ENCODE peak calls at places on chromosomes 13 and 19, in four cellular contexts. H is IMR-90, I is neuronal stem cell, D is mesenchymal stem cell. A is an unnamed sample.

GRCh38 chr13:31951215-31951678 is 80.3 kb upstream of the FRY start:
- DNase-seq in D (peak; percentile 82), I (no peak), H (peak; percentile 70), A (no peak)

GRCh38 chr13:24694907-24695306 is 14.7 kb downstream of the ATP12A start:
- DNase-seq in I (no peak), D (no peak), H (no peak), A (no peak)

GRCh38 chr19:50333737-50334617 is 4.8 kb upstream of the KCNC3 start:
- DNase-seq in D (peak; percentile 23), I (no peak), H (no peak), A (peak; percentile 67)

GRCh38 chr13:33355470-33355869 is 69.9 kb upstream of the STARD13 start:
- DNase-seq in D (peak; percentile 77), I (no peak), H (peak; percentile 55), A (no peak)

GRCh38 chr13:43085545-43085944 is 62.2 kb downstream of the DNAJC15 start:
- DNase-seq in I (no peak), H (peak; percentile 61), D (peak; percentile 52), A (no peak)

GRCh38 chr13:25927966-25928365 is 123.8 kb downstream of the SHISA2 start:
- DNase-seq in H (no peak), D (no peak), I (no peak), A (no peak)

GRCh38 chr19:35251456-35251855 is 2.7 kb downstream of the LSR start:
- DNase-seq in I (no peak), D (no peak), H (no peak), A (no peak)

GRCh38 chr19:51710163-51710562 is 13.6 kb downstream of the HAS1 start:
- DNase-seq in D (no peak), I (no peak), H (peak; percentile 36), A (no peak)

GRCh38 chr19:29526730-29527499 is 1.1 kb downstream of the VSTM2B start:
- DNase-seq in I (peak; percentile 53), H (no peak), D (no peak), A (peak; percentile 44)

GRCh38 chr13:45949161-45949560 is 97.6 kb upstream of the SIAH3 start:
- DNase-seq in H (peak; percentile 43), I (no peak), D (no peak), A (no peak)

GRCh38 chr19:30665449-30665848 is 293.3 kb downstream of the ZNF536 start:
- DNase-seq in I (no peak), D (no peak), H (no peak), A (no peak)

GRCh38 chr13:66348745-66349720 is 881.1 kb downstream of the PCDH9 start:
- DNase-seq in H (no peak), D (peak; percentile 4), I (no peak), A (no peak)

GRCh38 chr13:112712451-112712881 is 22.6 kb downstream of the ATP11A start:
- DNase-seq in H (no peak), D (no peak), I (no peak), A (no peak)

GRCh38 chr19:21463449-21464105 is 41.8 kb upstream of the ZNF429 start:
- DNase-seq in H (no peak), D (no peak), I (peak; percentile 72), A (peak; percentile 95)

GRCh38 chr19:23002690-23003422 is at the start of gene ZNF728:
- DNase-seq in D (no peak), I (no peak), H (no peak), A (no peak)

GRCh38 chr13:60213236-60213746 is 49.6 kb upstream of the DIAPH3 start:
- DNase-seq in H (no peak), I (no peak), D (no peak), A (no peak)

GRCh38 chr13:38661276-38661675 is 25.6 kb upstream of the FREM2 start:
- DNase-seq in D (no peak), H (no peak), I (no peak), A (no peak)

GRCh38 chr13:31044658-31045620 is 112.5 kb downstream of the TEX26 start:
- DNase-seq in D (peak; percentile 21), I (no peak), H (no peak), A (no peak)

GRCh38 chr13:33070713-33071112 is 54.5 kb downstream of the KL start:
- DNase-seq in H (peak; percentile 19), D (no peak), I (no peak), A (no peak)

GRCh38 chr13:26019881-26020535 is 31.8 kb downstream of the SHISA2 start:
- DNase-seq in I (no peak), H (peak; percentile 63), D (peak; percentile 94), A (no peak)

GRCh38 chr19:17214531-17215124 is 529 bp upstream of the USE1 start:
- DNase-seq in D (no peak), I (no peak), H (no peak), A (no peak)

GRCh38 chr13:30088312-30088855 is 219.0 kb downstream of the KATNAL1 start:
- DNase-seq in H (peak; percentile 7), D (no peak), I (no peak), A (no peak)

GRCh38 chr13:22080832-22081231 is 410.0 kb downstream of the FGF9 start:
- DNase-seq in H (no peak), I (no peak), D (no peak), A (peak; percentile 33)

GRCh38 chr19:5536337-5536894 is 31.3 kb downstream of the TINCR start:
- DNase-seq in I (peak; percentile 85), H (peak; percentile 33), D (peak; percentile 47), A (peak; percentile 96)

GRCh38 chr13:30727491-30728350 is 7.6 kb upstream of the ALOX5AP start:
- DNase-seq in H (no peak), I (no peak), D (no peak), A (no peak)

GRCh38 chr13:37652596-37652995 is 54.0 kb upstream of the POSTN start:
- DNase-seq in I (no peak), H (peak; percentile 58), D (no peak), A (no peak)

GRCh38 chr13:29679357-29680050 is 84.0 kb upstream of the SLC7A1 start:
- DNase-seq in H (no peak), I (no peak), D (peak; percentile 57), A (no peak)

GRCh38 chr19:14300281-14300680 is 81.0 kb upstream of the ADGRE5 start:
- DNase-seq in H (no peak), I (no peak), D (no peak), A (peak; percentile 54)

GRCh38 chr19:4057913-4058695 is 8.6 kb downstream of the ZBTB7A start:
- DNase-seq in D (peak; percentile 93), H (peak; percentile 85), I (no peak), A (peak; percentile 38)

GRCh38 chr13:82216165-82216564 is 1666.1 kb downstream of the SLITRK1 start:
- DNase-seq in H (no peak), I (no peak), D (no peak), A (no peak)

GRCh38 chr13:113374511-113375175 is 10.7 kb upstream of the GRTP1 start:
- DNase-seq in D (no peak), H (no peak), I (no peak), A (no peak)

GRCh38 chr19:35513231-35513974 is at the start of gene DMKN:
- DNase-seq in I (no peak), D (peak; percentile 71), H (peak; percentile 58), A (peak; percentile 61)

GRCh38 chr19:2342656-2343288 is 14.3 kb downstream of the SPPL2B start:
- DNase-seq in I (no peak), H (no peak), D (no peak), A (no peak)

GRCh38 chr19:2343289-2343982 is 15.0 kb downstream of the SPPL2B start:
- DNase-seq in I (no peak), D (no peak), H (no peak), A (peak; percentile 25)

GRCh38 chr19:2340496-2341246 is 12.2 kb downstream of the SPPL2B start:
- DNase-seq in I (no peak), H (no peak), D (no peak), A (no peak)

GRCh38 chr19:2341247-2341705 is 12.8 kb downstream of the SPPL2B start:
- DNase-seq in H (no peak), D (no peak), I (no peak), A (no peak)

GRCh38 chr19:2341987-2342386 is 13.5 kb downstream of the SPPL2B start:
- DNase-seq in H (no peak), D (no peak), I (no peak), A (no peak)
- H4K91ac ChIP-seq in H (no peak overlapping the region), D (no peak overlapping the region), I (no peak overlapping the region), A (no peak overlapping the region)

GRCh38 chr19:531753-532571 is at the start of gene CDC34:
- DNase-seq in D (no peak), H (no peak), I (no peak), A (no peak)

GRCh38 chr19:532578-533484 is 1.3 kb downstream of the CDC34 start:
- DNase-seq in I (no peak), H (peak; percentile 64), D (peak; percentile 86), A (peak; percentile 73)

GRCh38 chr19:531009-531752 is 379 bp upstream of the CDC34 start:
- DNase-seq in D (peak; percentile 80), H (peak; percentile 76), I (peak; percentile 89), A (peak; percentile 89)

GRCh38 chr19:533485-534058 is 2.0 kb downstream of the CDC34 start:
- DNase-seq in I (no peak), D (no peak), H (no peak), A (no peak)

DNA sequence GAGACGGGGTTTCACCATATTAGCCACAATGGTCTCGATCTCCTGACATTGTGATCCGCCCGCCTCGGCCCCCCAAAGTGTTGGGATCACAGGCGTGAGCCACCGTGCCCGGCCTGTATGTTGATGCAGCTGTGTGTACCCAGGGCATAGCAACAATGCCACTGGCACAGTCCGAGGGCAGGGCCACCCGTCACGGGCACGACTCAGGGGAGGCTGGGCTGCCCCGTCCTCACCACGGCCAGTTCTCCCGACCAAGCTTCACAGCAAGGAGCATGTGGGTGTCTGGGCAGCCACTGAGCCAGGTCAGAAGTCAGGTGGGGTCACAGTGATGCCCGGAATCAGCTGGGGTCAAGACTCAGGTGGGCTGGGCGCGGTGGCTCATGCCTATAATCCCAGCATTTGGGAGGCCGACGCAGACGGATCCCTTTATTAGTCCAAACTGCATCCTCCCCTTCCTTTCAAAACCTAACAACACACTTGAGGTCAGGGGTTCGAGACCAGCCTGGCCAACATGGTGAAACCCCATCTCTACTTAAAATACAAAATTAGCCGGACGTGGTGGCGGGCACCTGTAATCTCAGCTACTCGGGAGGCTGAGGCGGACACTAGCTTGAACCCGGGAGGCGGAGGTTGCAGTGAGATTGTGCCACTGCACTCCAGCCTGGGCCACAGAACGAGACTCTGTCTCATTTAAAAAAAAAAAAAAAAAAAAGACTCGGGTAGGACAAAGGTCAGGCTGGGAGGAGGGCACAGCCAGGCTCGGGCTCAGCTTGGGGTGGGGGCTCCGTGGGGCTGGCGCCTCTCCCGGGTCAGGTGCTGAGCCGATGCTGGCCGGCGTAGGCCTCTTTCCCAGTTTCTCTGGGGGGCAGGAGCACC is 1.2 kb upstream of the CDC34 start:
- DNase-seq in I (no peak), D (no peak), H (no peak), A (no peak)
- H2BK15ac ChIP-seq in I (peak overlapping the region; percentile 54), D (no peak overlapping the region), H (no peak overlapping the region), A (no peak overlapping the region)

DNA sequence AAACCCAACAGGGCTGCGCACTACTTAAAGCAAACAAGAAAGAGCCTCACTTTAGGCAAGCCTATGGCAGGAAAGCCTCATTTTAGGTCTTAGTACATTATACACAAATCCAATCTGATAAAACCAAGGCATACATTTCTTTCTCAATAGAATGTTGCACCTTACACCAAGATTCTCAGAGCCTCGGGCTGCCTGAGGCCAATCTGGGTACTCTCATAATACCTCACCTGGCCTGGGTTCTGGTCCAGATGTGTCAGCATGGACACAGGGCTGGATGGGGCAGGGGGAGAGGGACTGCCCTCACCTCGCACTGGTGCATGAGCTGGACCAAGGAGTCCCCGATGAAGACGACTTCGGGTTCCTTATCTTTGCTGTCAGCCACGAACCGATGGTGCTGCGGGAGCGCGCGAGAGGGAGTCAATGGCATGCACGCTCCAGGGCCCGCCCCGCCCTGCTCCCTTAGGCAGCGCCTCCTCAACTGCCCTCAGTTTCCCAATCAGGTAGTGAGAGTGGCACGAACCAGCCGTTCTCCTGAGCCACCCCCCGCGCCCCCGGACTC is at the start of gene PRR19:
- DNase-seq in H (no peak), D (no peak), I (no peak), A (no peak)
- H3K4ac ChIP-seq in H (peak within 1 kb of the TSS; percentile 80), D (peak within 1 kb of the TSS; percentile 87), I (peak within 1 kb of the TSS; percentile 97), A (no peak within 1 kb of the TSS)

GRCh38 chr13:27336005-27336673 is 65.5 kb downstream of the RASL11A start:
- DNase-seq in D (peak; percentile 70), H (peak; percentile 87), I (no peak), A (no peak)
- H4K91ac ChIP-seq in D (no peak overlapping the region), H (peak overlapping the region; percentile 10), I (no peak overlapping the region), A (no peak overlapping the region)

A was measured in H9.